ENCODE peak calls at places on chromosomes 12 and 14, in nine cellular contexts. One of them, this sample, is unnamed.

GRCh38 chr12:27733052-27733656 is 22.5 kb downstream of the MRPS35 start:
- DNase-seq in stromal cell of bone marrow: peak
- DNase-seq in CD8-positive, alpha-beta T cell: no peak
- DNase-seq in AG08396: peak
- DNase-seq in AG20443: peak
- DNase-seq in lower lobe of right lung: no peak
- DNase-seq in posterior vena cava: no peak
- DNase-seq in HFF-Myc: no peak
- DNase-seq in lower leg skin: no peak
- DNase-seq in this sample: peak

GRCh38 chr12:5807090-5807414 is 138.0 kb downstream of the ANO2 start:
- DNase-seq in posterior vena cava: no peak
- DNase-seq in stromal cell of bone marrow: no peak
- DNase-seq in lower lobe of right lung: no peak
- DNase-seq in lower leg skin: no peak
- DNase-seq in AG08396: no peak
- DNase-seq in HFF-Myc: no peak
- DNase-seq in AG20443: no peak
- DNase-seq in CD8-positive, alpha-beta T cell: no peak
- DNase-seq in this sample: no peak

GRCh38 chr14:100241279-100241678 is 2.3 kb downstream of the YY1 start:
- DNase-seq in AG20443: no peak
- DNase-seq in stromal cell of bone marrow: no peak
- DNase-seq in lower leg skin: no peak
- DNase-seq in lower lobe of right lung: no peak
- DNase-seq in CD8-positive, alpha-beta T cell: no peak
- DNase-seq in AG08396: no peak
- DNase-seq in HFF-Myc: no peak
- DNase-seq in posterior vena cava: no peak
- DNase-seq in this sample: no peak

GRCh38 chr14:104141621-104142091 is 3.3 kb downstream of the KIF26A start:
- DNase-seq in posterior vena cava: peak
- DNase-seq in AG08396: no peak
- DNase-seq in CD8-positive, alpha-beta T cell: no peak
- DNase-seq in lower lobe of right lung: peak
- DNase-seq in HFF-Myc: no peak
- DNase-seq in stromal cell of bone marrow: no peak
- DNase-seq in AG20443: no peak
- DNase-seq in lower leg skin: peak
- DNase-seq in this sample: no peak

GRCh38 chr12:124913474-124914391 is 717 bp downstream of the UBC start:
- DNase-seq in stromal cell of bone marrow: no peak
- DNase-seq in posterior vena cava: peak
- DNase-seq in AG08396: no peak
- DNase-seq in AG20443: peak
- DNase-seq in CD8-positive, alpha-beta T cell: peak
- DNase-seq in lower lobe of right lung: peak
- DNase-seq in lower leg skin: peak
- DNase-seq in HFF-Myc: no peak
- DNase-seq in this sample: peak

GRCh38 chr12:118520428-118520827 is 144.1 kb downstream of the SUDS3 start:
- DNase-seq in lower lobe of right lung: no peak
- DNase-seq in HFF-Myc: no peak
- DNase-seq in AG20443: no peak
- DNase-seq in CD8-positive, alpha-beta T cell: no peak
- DNase-seq in AG08396: no peak
- DNase-seq in posterior vena cava: no peak
- DNase-seq in stromal cell of bone marrow: no peak
- DNase-seq in lower leg skin: no peak
- DNase-seq in this sample: no peak

GRCh38 chr12:120292661-120293531 is at the start of gene RNU4-1:
- DNase-seq in AG08396: peak
- DNase-seq in CD8-positive, alpha-beta T cell: peak
- DNase-seq in HFF-Myc: peak
- DNase-seq in lower leg skin: peak
- DNase-seq in stromal cell of bone marrow: peak
- DNase-seq in lower lobe of right lung: peak
- DNase-seq in posterior vena cava: no peak
- DNase-seq in AG20443: peak
- DNase-seq in this sample: peak

GRCh38 chr12:31890295-31891285 is 68.6 kb upstream of the RESF1 start:
- DNase-seq in AG08396: no peak
- DNase-seq in CD8-positive, alpha-beta T cell: no peak
- DNase-seq in lower leg skin: peak
- DNase-seq in HFF-Myc: no peak
- DNase-seq in posterior vena cava: no peak
- DNase-seq in AG20443: no peak
- DNase-seq in lower lobe of right lung: no peak
- DNase-seq in stromal cell of bone marrow: no peak
- DNase-seq in this sample: peak

GRCh38 chr12:53684654-53685220 is 8.9 kb upstream of the ATP5MC2 start:
- DNase-seq in lower lobe of right lung: no peak
- DNase-seq in HFF-Myc: no peak
- DNase-seq in CD8-positive, alpha-beta T cell: no peak
- DNase-seq in lower leg skin: no peak
- DNase-seq in posterior vena cava: no peak
- DNase-seq in AG08396: no peak
- DNase-seq in stromal cell of bone marrow: no peak
- DNase-seq in AG20443: no peak
- DNase-seq in this sample: no peak

GRCh38 chr14:59202031-59202430 is 13.6 kb downstream of the DAAM1 start:
- DNase-seq in posterior vena cava: no peak
- DNase-seq in CD8-positive, alpha-beta T cell: no peak
- DNase-seq in AG08396: no peak
- DNase-seq in lower lobe of right lung: no peak
- DNase-seq in HFF-Myc: no peak
- DNase-seq in stromal cell of bone marrow: no peak
- DNase-seq in lower leg skin: no peak
- DNase-seq in AG20443: no peak
- DNase-seq in this sample: no peak

GRCh38 chr12:65533177-65533883 is 254.8 kb downstream of the MSRB3 start:
- DNase-seq in CD8-positive, alpha-beta T cell: no peak
- DNase-seq in AG08396: no peak
- DNase-seq in HFF-Myc: peak
- DNase-seq in posterior vena cava: no peak
- DNase-seq in lower lobe of right lung: no peak
- DNase-seq in stromal cell of bone marrow: no peak
- DNase-seq in lower leg skin: no peak
- DNase-seq in AG20443: no peak
- DNase-seq in this sample: no peak

GRCh38 chr14:68682166-68683103 is 110.4 kb downstream of the ZFP36L1 start:
- DNase-seq in posterior vena cava: peak
- DNase-seq in lower lobe of right lung: no peak
- DNase-seq in lower leg skin: no peak
- DNase-seq in HFF-Myc: peak
- DNase-seq in stromal cell of bone marrow: peak
- DNase-seq in AG08396: peak
- DNase-seq in CD8-positive, alpha-beta T cell: no peak
- DNase-seq in AG20443: peak
- DNase-seq in this sample: peak

GRCh38 chr12:62732861-62733427 is 202.0 kb downstream of the PPM1H start:
- DNase-seq in HFF-Myc: peak
- DNase-seq in CD8-positive, alpha-beta T cell: no peak
- DNase-seq in AG08396: peak
- DNase-seq in lower lobe of right lung: no peak
- DNase-seq in stromal cell of bone marrow: peak
- DNase-seq in posterior vena cava: no peak
- DNase-seq in AG20443: peak
- DNase-seq in lower leg skin: peak
- DNase-seq in this sample: no peak

GRCh38 chr12:1993871-1994371 is 10.3 kb downstream of the DCP1B start:
- DNase-seq in lower leg skin: no peak
- DNase-seq in AG08396: peak
- DNase-seq in posterior vena cava: no peak
- DNase-seq in AG20443: peak
- DNase-seq in stromal cell of bone marrow: peak
- DNase-seq in CD8-positive, alpha-beta T cell: no peak
- DNase-seq in HFF-Myc: no peak
- DNase-seq in lower lobe of right lung: no peak
- DNase-seq in this sample: no peak

GRCh38 chr14:34797747-34798583 is 77.2 kb downstream of the BAZ1A start:
- DNase-seq in lower lobe of right lung: no peak
- DNase-seq in HFF-Myc: no peak
- DNase-seq in AG20443: no peak
- DNase-seq in stromal cell of bone marrow: no peak
- DNase-seq in posterior vena cava: no peak
- DNase-seq in AG08396: no peak
- DNase-seq in CD8-positive, alpha-beta T cell: no peak
- DNase-seq in lower leg skin: no peak
- DNase-seq in this sample: no peak

GRCh38 chr12:8948711-8949524 is 527 bp downstream of the M6PR start:
- DNase-seq in lower lobe of right lung: no peak
- DNase-seq in HFF-Myc: no peak
- DNase-seq in posterior vena cava: no peak
- DNase-seq in CD8-positive, alpha-beta T cell: peak
- DNase-seq in AG08396: peak
- DNase-seq in lower leg skin: no peak
- DNase-seq in AG20443: peak
- DNase-seq in stromal cell of bone marrow: peak
- DNase-seq in this sample: no peak

GRCh38 chr12:45355750-45356149 is 139.9 kb downstream of the ANO6 start:
- DNase-seq in CD8-positive, alpha-beta T cell: no peak
- DNase-seq in AG08396: no peak
- DNase-seq in stromal cell of bone marrow: no peak
- DNase-seq in AG20443: no peak
- DNase-seq in lower leg skin: no peak
- DNase-seq in posterior vena cava: no peak
- DNase-seq in lower lobe of right lung: no peak
- DNase-seq in HFF-Myc: no peak
- DNase-seq in this sample: no peak

GRCh38 chr14:41120400-41120799 is 486.3 kb upstream of the LRFN5 start:
- DNase-seq in HFF-Myc: no peak
- DNase-seq in CD8-positive, alpha-beta T cell: no peak
- DNase-seq in posterior vena cava: no peak
- DNase-seq in lower leg skin: no peak
- DNase-seq in stromal cell of bone marrow: no peak
- DNase-seq in AG08396: no peak
- DNase-seq in lower lobe of right lung: no peak
- DNase-seq in AG20443: no peak
- DNase-seq in this sample: no peak

GRCh38 chr12:66776974-66777373 is 98.1 kb upstream of the GRIP1 start:
- DNase-seq in AG20443: no peak
- DNase-seq in lower leg skin: no peak
- DNase-seq in AG08396: no peak
- DNase-seq in posterior vena cava: no peak
- DNase-seq in lower lobe of right lung: no peak
- DNase-seq in HFF-Myc: no peak
- DNase-seq in CD8-positive, alpha-beta T cell: peak
- DNase-seq in stromal cell of bone marrow: no peak
- DNase-seq in this sample: peak

GRCh38 chr14:30252151-30252550 is 306.8 kb upstream of the G2E3 start:
- DNase-seq in AG20443: no peak
- DNase-seq in lower leg skin: no peak
- DNase-seq in lower lobe of right lung: no peak
- DNase-seq in CD8-positive, alpha-beta T cell: no peak
- DNase-seq in stromal cell of bone marrow: no peak
- DNase-seq in posterior vena cava: no peak
- DNase-seq in AG08396: no peak
- DNase-seq in HFF-Myc: no peak
- DNase-seq in this sample: no peak

GRCh38 chr12:49358548-49359141 is 8.6 kb upstream of the SPATS2 start:
- DNase-seq in posterior vena cava: peak
- DNase-seq in stromal cell of bone marrow: no peak
- DNase-seq in lower leg skin: no peak
- DNase-seq in HFF-Myc: peak
- DNase-seq in AG20443: peak
- DNase-seq in CD8-positive, alpha-beta T cell: no peak
- DNase-seq in AG08396: peak
- DNase-seq in lower lobe of right lung: no peak
- DNase-seq in this sample: peak

GRCh38 chr12:26031814-26032213 is 73.3 kb downstream of the RASSF8 start:
- DNase-seq in stromal cell of bone marrow: no peak
- DNase-seq in AG08396: no peak
- DNase-seq in lower leg skin: no peak
- DNase-seq in HFF-Myc: no peak
- DNase-seq in lower lobe of right lung: no peak
- DNase-seq in CD8-positive, alpha-beta T cell: no peak
- DNase-seq in AG20443: no peak
- DNase-seq in posterior vena cava: no peak
- DNase-seq in this sample: no peak

GRCh38 chr12:82896979-82897378 is 210.3 kb downstream of the TMTC2 start:
- DNase-seq in lower leg skin: no peak
- DNase-seq in AG08396: peak
- DNase-seq in stromal cell of bone marrow: no peak
- DNase-seq in CD8-positive, alpha-beta T cell: no peak
- DNase-seq in lower lobe of right lung: no peak
- DNase-seq in posterior vena cava: no peak
- DNase-seq in AG20443: no peak
- DNase-seq in HFF-Myc: no peak
- DNase-seq in this sample: no peak

GRCh38 chr14:22465201-22465835 is 123.7 kb downstream of the DAD1 start:
- DNase-seq in posterior vena cava: no peak
- DNase-seq in lower lobe of right lung: no peak
- DNase-seq in CD8-positive, alpha-beta T cell: no peak
- DNase-seq in lower leg skin: no peak
- DNase-seq in AG20443: no peak
- DNase-seq in stromal cell of bone marrow: no peak
- DNase-seq in AG08396: no peak
- DNase-seq in HFF-Myc: no peak
- DNase-seq in this sample: no peak

GRCh38 chr14:90418053-90418452 is 21.2 kb downstream of the CALM1 start:
- DNase-seq in CD8-positive, alpha-beta T cell: no peak
- DNase-seq in AG20443: no peak
- DNase-seq in lower leg skin: peak
- DNase-seq in AG08396: no peak
- DNase-seq in stromal cell of bone marrow: no peak
- DNase-seq in HFF-Myc: no peak
- DNase-seq in lower lobe of right lung: no peak
- DNase-seq in posterior vena cava: no peak
- DNase-seq in this sample: no peak

GRCh38 chr14:99133563-99134332 is 138.2 kb downstream of the BCL11B start:
- DNase-seq in AG20443: no peak
- DNase-seq in posterior vena cava: no peak
- DNase-seq in HFF-Myc: no peak
- DNase-seq in stromal cell of bone marrow: no peak
- DNase-seq in lower lobe of right lung: no peak
- DNase-seq in lower leg skin: peak
- DNase-seq in CD8-positive, alpha-beta T cell: no peak
- DNase-seq in AG08396: no peak
- DNase-seq in this sample: no peak

GRCh38 chr12:105574056-105574715 is 243.7 kb downstream of the C12orf75 start:
- DNase-seq in stromal cell of bone marrow: no peak
- DNase-seq in AG08396: no peak
- DNase-seq in lower lobe of right lung: no peak
- DNase-seq in posterior vena cava: no peak
- DNase-seq in HFF-Myc: no peak
- DNase-seq in lower leg skin: no peak
- DNase-seq in AG20443: no peak
- DNase-seq in CD8-positive, alpha-beta T cell: no peak
- DNase-seq in this sample: no peak

GRCh38 chr14:53515264-53515663 is 362.1 kb upstream of the DDHD1 start:
- DNase-seq in AG20443: peak
- DNase-seq in lower lobe of right lung: no peak
- DNase-seq in HFF-Myc: no peak
- DNase-seq in lower leg skin: no peak
- DNase-seq in CD8-positive, alpha-beta T cell: no peak
- DNase-seq in AG08396: no peak
- DNase-seq in posterior vena cava: no peak
- DNase-seq in stromal cell of bone marrow: no peak
- DNase-seq in this sample: no peak

GRCh38 chr12:132366341-132366861 is 37.0 kb upstream of the GALNT9 start:
- DNase-seq in posterior vena cava: peak
- DNase-seq in stromal cell of bone marrow: no peak
- DNase-seq in lower leg skin: no peak
- DNase-seq in AG20443: no peak
- DNase-seq in AG08396: no peak
- DNase-seq in HFF-Myc: no peak
- DNase-seq in lower lobe of right lung: no peak
- DNase-seq in CD8-positive, alpha-beta T cell: no peak
- DNase-seq in this sample: no peak

GRCh38 chr12:66014818-66015217 is 115.7 kb downstream of the LLPH start:
- DNase-seq in CD8-positive, alpha-beta T cell: no peak
- DNase-seq in lower leg skin: no peak
- DNase-seq in AG20443: peak
- DNase-seq in posterior vena cava: no peak
- DNase-seq in lower lobe of right lung: no peak
- DNase-seq in AG08396: peak
- DNase-seq in stromal cell of bone marrow: peak
- DNase-seq in HFF-Myc: peak
- DNase-seq in this sample: no peak

GRCh38 chr14:99790978-99791376 is 2.2 kb upstream of the EML1 start:
- DNase-seq in CD8-positive, alpha-beta T cell: no peak
- DNase-seq in lower lobe of right lung: peak
- DNase-seq in AG20443: no peak
- DNase-seq in posterior vena cava: no peak
- DNase-seq in stromal cell of bone marrow: no peak
- DNase-seq in AG08396: no peak
- DNase-seq in lower leg skin: peak
- DNase-seq in HFF-Myc: no peak
- DNase-seq in this sample: no peak